ENCODE peak calls at places on chromosomes 2 and 18, in four cellular contexts. One of them, this sample, is unnamed.

GRCh38 chr18:42442661-42443060 is 487.6 kb downstream of the PIK3C3 start:
- DNase-seq in HL-60: no peak
- DNase-seq in skeletal muscle cell: no peak
- DNase-seq in Peyer's patch: no peak
- DNase-seq in this sample: no peak

GRCh38 chr2:58475756-58476155 is 234.6 kb upstream of the FANCL start:
- DNase-seq in HL-60: no peak
- DNase-seq in skeletal muscle cell: no peak
- DNase-seq in Peyer's patch: no peak
- DNase-seq in this sample: no peak

GRCh38 chr2:204578928-204579598 is 33.8 kb downstream of the PARD3B start:
- DNase-seq in HL-60: no peak
- DNase-seq in skeletal muscle cell: no peak
- DNase-seq in Peyer's patch: no peak
- DNase-seq in this sample: no peak

GRCh38 chr2:6392966-6393365 is 472.7 kb downstream of the CMPK2 start:
- DNase-seq in HL-60: no peak
- DNase-seq in skeletal muscle cell: no peak
- DNase-seq in Peyer's patch: no peak
- DNase-seq in this sample: no peak

GRCh38 chr2:200703132-200703925 is 108.4 kb upstream of the BZW1 start:
- DNase-seq in HL-60: peak
- DNase-seq in skeletal muscle cell: peak
- DNase-seq in Peyer's patch: no peak
- DNase-seq in this sample: peak

GRCh38 chr2:85975581-85975980 is 86.8 kb upstream of the ST3GAL5 start:
- DNase-seq in HL-60: no peak
- DNase-seq in skeletal muscle cell: no peak
- DNase-seq in Peyer's patch: no peak
- DNase-seq in this sample: no peak

GRCh38 chr2:230865324-230865765 is 603 bp downstream of the ITM2C start:
- DNase-seq in HL-60: no peak
- DNase-seq in skeletal muscle cell: no peak
- DNase-seq in Peyer's patch: peak
- DNase-seq in this sample: no peak

GRCh38 chr18:68314403-68314802 is 400.5 kb downstream of the TMX3 start:
- DNase-seq in HL-60: no peak
- DNase-seq in skeletal muscle cell: peak
- DNase-seq in Peyer's patch: no peak
- DNase-seq in this sample: no peak

GRCh38 chr2:223846524-223846923 is 9.1 kb upstream of the AP1S3 start:
- DNase-seq in HL-60: no peak
- DNase-seq in skeletal muscle cell: no peak
- DNase-seq in Peyer's patch: no peak
- DNase-seq in this sample: peak

GRCh38 chr2:100422320-100422719 is 4.9 kb upstream of the CHST10 start:
- DNase-seq in HL-60: peak
- DNase-seq in skeletal muscle cell: no peak
- DNase-seq in Peyer's patch: no peak
- DNase-seq in this sample: no peak

GRCh38 chr2:102778260-102778659 is 16.4 kb downstream of the TMEM182 start:
- DNase-seq in HL-60: no peak
- DNase-seq in skeletal muscle cell: no peak
- DNase-seq in Peyer's patch: no peak
- DNase-seq in this sample: no peak

GRCh38 chr18:2589345-2590060 is 18.1 kb downstream of the NDC80 start:
- DNase-seq in HL-60: no peak
- DNase-seq in skeletal muscle cell: no peak
- DNase-seq in Peyer's patch: no peak
- DNase-seq in this sample: peak

GRCh38 chr2:98698896-98699295 is 32.0 kb downstream of the MGAT4A start:
- DNase-seq in HL-60: no peak
- DNase-seq in skeletal muscle cell: no peak
- DNase-seq in Peyer's patch: no peak
- DNase-seq in this sample: no peak

GRCh38 chr2:231133365-231134114 is 8.7 kb upstream of the HTR2B start:
- DNase-seq in HL-60: no peak
- DNase-seq in skeletal muscle cell: peak
- DNase-seq in Peyer's patch: no peak
- DNase-seq in this sample: no peak

GRCh38 chr2:174341995-174342571 is 7.3 kb downstream of the SP9 start:
- DNase-seq in HL-60: no peak
- DNase-seq in skeletal muscle cell: no peak
- DNase-seq in Peyer's patch: no peak
- DNase-seq in this sample: no peak

GRCh38 chr2:239394346-239394945 is 6.4 kb downstream of the HDAC4 start:
- DNase-seq in HL-60: no peak
- DNase-seq in skeletal muscle cell: no peak
- DNase-seq in Peyer's patch: peak
- DNase-seq in this sample: no peak

GRCh38 chr2:57760448-57760847 is 286.2 kb upstream of the VRK2 start:
- DNase-seq in HL-60: no peak
- DNase-seq in skeletal muscle cell: no peak
- DNase-seq in Peyer's patch: no peak
- DNase-seq in this sample: no peak

GRCh38 chr2:23249348-23249747 is 135.6 kb upstream of the KLHL29 start:
- DNase-seq in HL-60: no peak
- DNase-seq in skeletal muscle cell: peak
- DNase-seq in Peyer's patch: no peak
- DNase-seq in this sample: no peak

GRCh38 chr2:229832499-229832898 is 89.3 kb downstream of the TRIP12 start:
- DNase-seq in HL-60: no peak
- DNase-seq in skeletal muscle cell: no peak
- DNase-seq in Peyer's patch: no peak
- DNase-seq in this sample: no peak

GRCh38 chr18:42051411-42051810 is 96.4 kb downstream of the PIK3C3 start:
- DNase-seq in HL-60: no peak
- DNase-seq in skeletal muscle cell: no peak
- DNase-seq in Peyer's patch: no peak
- DNase-seq in this sample: no peak

GRCh38 chr2:13006407-13006806 is 289.7 kb downstream of the TRIB2 start:
- DNase-seq in HL-60: no peak
- DNase-seq in skeletal muscle cell: no peak
- DNase-seq in Peyer's patch: no peak
- DNase-seq in this sample: no peak

GRCh38 chr18:70422061-70422965 is 133.5 kb downstream of the SOCS6 start:
- DNase-seq in HL-60: peak
- DNase-seq in skeletal muscle cell: peak
- DNase-seq in Peyer's patch: peak
- DNase-seq in this sample: peak

GRCh38 chr2:219423656-219424378 is 5.6 kb downstream of the DES start:
- DNase-seq in HL-60: no peak
- DNase-seq in skeletal muscle cell: no peak
- DNase-seq in Peyer's patch: no peak
- DNase-seq in this sample: no peak

GRCh38 chr2:238714038-238714528 is 133.8 kb upstream of the TWIST2 start:
- DNase-seq in HL-60: no peak
- DNase-seq in skeletal muscle cell: no peak
- DNase-seq in Peyer's patch: no peak
- DNase-seq in this sample: no peak

GRCh38 chr18:23703057-23703986 is 14.1 kb downstream of the LAMA3 start:
- DNase-seq in HL-60: peak
- DNase-seq in skeletal muscle cell: peak
- DNase-seq in Peyer's patch: peak
- DNase-seq in this sample: no peak

GRCh38 chr2:46922049-46922448 is 6.4 kb upstream of the MCFD2 start:
- DNase-seq in HL-60: no peak
- DNase-seq in skeletal muscle cell: no peak
- DNase-seq in Peyer's patch: peak
- DNase-seq in this sample: no peak

GRCh38 chr2:30232027-30232800 is 880 bp downstream of the LBH start:
- DNase-seq in HL-60: peak
- DNase-seq in skeletal muscle cell: no peak
- DNase-seq in Peyer's patch: peak
- DNase-seq in this sample: no peak

GRCh38 chr2:127397568-127398238 is 9.9 kb upstream of the MAP3K2 start:
- DNase-seq in HL-60: no peak
- DNase-seq in skeletal muscle cell: no peak
- DNase-seq in Peyer's patch: no peak
- DNase-seq in this sample: no peak

GRCh38 chr2:105731511-105731910 is 13.2 kb upstream of the NCK2 start:
- DNase-seq in HL-60: no peak
- DNase-seq in skeletal muscle cell: no peak
- DNase-seq in Peyer's patch: no peak
- DNase-seq in this sample: no peak

GRCh38 chr2:105730170-105730569 is 14.5 kb upstream of the NCK2 start:
- DNase-seq in HL-60: no peak
- DNase-seq in skeletal muscle cell: no peak
- DNase-seq in Peyer's patch: no peak
- DNase-seq in this sample: no peak

GRCh38 chr2:105732955-105733607 is 11.6 kb upstream of the NCK2 start:
- DNase-seq in HL-60: no peak
- DNase-seq in skeletal muscle cell: no peak
- DNase-seq in Peyer's patch: peak
- DNase-seq in this sample: no peak

GRCh38 chr2:105734762-105735538 is 9.8 kb upstream of the NCK2 start:
- DNase-seq in HL-60: no peak
- DNase-seq in skeletal muscle cell: peak
- DNase-seq in Peyer's patch: no peak
- DNase-seq in this sample: no peak

GRCh38 chr2:105732096-105732495 is 12.6 kb upstream of the NCK2 start:
- DNase-seq in HL-60: no peak
- DNase-seq in skeletal muscle cell: no peak
- DNase-seq in Peyer's patch: peak
- DNase-seq in this sample: no peak
- H3K4me3 ChIP-seq in HL-60: no peak
- H3K4me3 ChIP-seq in skeletal muscle cell: no peak
- H3K4me3 ChIP-seq in Peyer's patch: no peak
- H3K4me3 ChIP-seq in this sample: no peak

DNA sequence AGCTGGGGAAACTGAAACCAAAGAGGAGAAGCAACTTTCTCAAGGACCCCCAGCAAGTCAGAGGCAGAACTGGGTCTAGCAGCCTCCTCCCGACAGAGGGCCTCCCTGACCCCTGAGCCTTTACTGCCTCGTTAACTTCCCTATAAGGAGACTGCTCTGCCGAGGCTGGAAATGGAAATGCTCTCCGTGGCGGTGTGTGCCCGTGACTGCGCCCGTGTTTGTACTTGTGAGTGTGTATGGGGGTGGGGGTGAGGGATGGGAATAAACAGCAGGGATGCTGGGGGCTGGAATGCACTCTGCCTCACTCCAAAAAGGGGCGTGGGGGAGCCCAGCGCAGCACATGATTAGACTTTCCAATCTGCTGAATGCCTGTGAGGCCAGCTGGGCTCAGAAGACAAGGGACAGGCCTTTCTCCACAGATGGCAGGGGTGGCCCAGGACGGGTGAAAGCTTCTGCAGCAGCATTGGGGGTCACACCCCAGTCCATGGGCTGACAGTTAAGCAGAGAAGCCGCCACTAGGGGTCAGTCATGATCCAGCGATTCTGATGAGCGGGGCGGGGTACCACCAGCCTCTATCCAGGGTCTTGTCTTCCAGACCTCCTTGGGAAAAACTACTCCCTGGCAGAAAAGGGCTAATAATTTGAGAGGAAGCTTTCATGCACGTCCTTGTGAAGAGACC is 26.8 kb downstream of the MPHOSPH10 start:
- DNase-seq in HL-60: peak
- DNase-seq in skeletal muscle cell: no peak
- DNase-seq in Peyer's patch: peak
- DNase-seq in this sample: peak
- H3K4me3 ChIP-seq in HL-60: peak
- H3K4me3 ChIP-seq in skeletal muscle cell: peak
- H3K4me3 ChIP-seq in Peyer's patch: peak
- H3K4me3 ChIP-seq in this sample: no peak

GRCh38 chr2:88628569-88628939 is 1.3 kb upstream of the EIF2AK3 start:
- DNase-seq in HL-60: no peak
- DNase-seq in skeletal muscle cell: no peak
- DNase-seq in Peyer's patch: no peak
- DNase-seq in this sample: no peak
- H3K4me3 ChIP-seq in HL-60: peak
- H3K4me3 ChIP-seq in skeletal muscle cell: peak
- H3K4me3 ChIP-seq in Peyer's patch: peak
- H3K4me3 ChIP-seq in this sample: peak

DNA sequence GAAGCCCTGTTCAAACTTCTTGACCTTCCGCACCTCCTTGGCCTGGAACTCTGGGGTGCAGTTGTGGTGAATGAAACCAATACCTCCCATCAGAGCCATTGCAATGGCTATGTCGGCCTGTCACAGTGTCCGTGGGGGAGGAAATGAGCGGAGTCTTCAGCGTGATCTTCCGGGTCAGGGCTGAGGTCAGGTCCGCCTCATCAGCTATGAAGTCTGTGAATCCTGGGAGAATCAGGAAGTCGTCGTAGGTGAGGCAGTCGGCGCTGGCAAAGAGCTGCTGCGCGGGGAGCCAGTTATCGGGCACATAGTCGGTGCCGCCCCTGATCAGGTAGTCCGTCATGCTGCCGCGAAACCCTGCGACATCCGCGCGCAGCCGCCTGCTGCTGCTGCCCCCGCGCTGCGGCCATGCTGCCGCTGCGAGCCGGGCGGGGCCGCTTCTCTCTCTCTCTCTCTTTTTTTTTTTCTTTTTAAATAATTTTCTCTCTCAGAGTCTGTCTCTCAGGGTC is 154.1 kb upstream of the ZSWIM2 start:
- DNase-seq in HL-60: no peak
- DNase-seq in skeletal muscle cell: no peak
- DNase-seq in Peyer's patch: no peak
- DNase-seq in this sample: no peak
- H3K4me3 ChIP-seq in HL-60: no peak
- H3K4me3 ChIP-seq in skeletal muscle cell: peak
- H3K4me3 ChIP-seq in Peyer's patch: no peak
- H3K4me3 ChIP-seq in this sample: no peak

DNA sequence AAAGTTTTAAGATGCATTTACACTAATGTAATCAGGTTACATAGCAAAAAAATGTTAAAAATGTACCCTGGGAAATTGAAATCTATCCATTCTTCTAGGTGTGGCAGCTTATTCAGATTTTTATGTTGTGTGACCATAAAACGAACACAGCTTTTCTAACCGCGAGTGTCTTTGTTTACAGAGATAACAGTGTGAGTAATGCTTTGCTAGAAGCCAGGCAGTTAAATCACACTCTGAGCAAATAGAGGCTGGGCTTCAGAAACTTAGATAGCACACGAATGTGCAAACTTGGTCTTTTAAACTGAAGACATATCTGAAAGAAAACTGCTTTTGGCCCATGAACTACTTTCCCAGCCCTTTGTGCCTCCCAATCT is 116.1 kb downstream of the SPTBN1 start:
- DNase-seq in HL-60: no peak
- DNase-seq in skeletal muscle cell: peak
- DNase-seq in Peyer's patch: no peak
- DNase-seq in this sample: peak
- H3K4me3 ChIP-seq in HL-60: no peak
- H3K4me3 ChIP-seq in skeletal muscle cell: no peak
- H3K4me3 ChIP-seq in Peyer's patch: no peak
- H3K4me3 ChIP-seq in this sample: no peak